ENCODE peak calls at places on chromosomes 12 and 14, in five cellular contexts. S is HFFc6; Z is activated T-helper 1 cell treated with Interleukin-2 at 50 U/mL for 16 hours; I is stimulated activated CD8-positive, alpha-beta memory T cell treated with anti-CD3 and anti-CD28 coated beads, Interleukin-12 subunit alpha, Interleukin-12 subunit beta, amount 100 ng/mL, for 1 hour; O is H54. B is an unnamed sample.

GRCh38 chr12:131831635-131832041 is 3.4 kb downstream of the MMP17 start:
- DNase-seq in S (peak), Z (no peak), I (no peak), O (peak), B (peak)

GRCh38 chr14:22974530-22975313 is 7.6 kb downstream of the AJUBA start:
- DNase-seq in S (no peak), Z (no peak), I (no peak), O (no peak), B (peak)

GRCh38 chr14:41051801-41052200 is 554.9 kb upstream of the LRFN5 start:
- DNase-seq in S (no peak), Z (no peak), I (no peak), O (no peak), B (no peak)

GRCh38 chr12:38872181-38872580 is 33.2 kb downstream of the CPNE8 start:
- DNase-seq in S (no peak), Z (no peak), I (no peak), O (no peak), B (no peak)

GRCh38 chr12:4579305-4580097 is 17.5 kb downstream of the DYRK4 start:
- DNase-seq in S (peak), Z (no peak), I (no peak), O (no peak), B (peak)

GRCh38 chr12:113875681-113876080 is 90.4 kb downstream of the RBM19 start:
- DNase-seq in S (peak), Z (no peak), I (no peak), O (peak), B (peak)

GRCh38 chr14:94823556-94824341 is 53.8 kb upstream of the GSC start:
- DNase-seq in S (no peak), Z (no peak), I (no peak), O (peak), B (peak)

GRCh38 chr14:70782361-70782760 is 27.0 kb downstream of the MAP3K9 start:
- DNase-seq in S (peak), Z (no peak), I (no peak), O (peak), B (peak)

GRCh38 chr14:74551903-74552371 is 58.4 kb downstream of the ISCA2 start:
- DNase-seq in S (no peak), Z (no peak), I (no peak), O (no peak), B (no peak)

GRCh38 chr12:113950873-113951272 is 15.3 kb downstream of the RBM19 start:
- DNase-seq in S (no peak), Z (no peak), I (no peak), O (no peak), B (no peak)

GRCh38 chr14:93691042-93691780 is 97.1 kb downstream of the PRIMA1 start:
- DNase-seq in S (no peak), Z (no peak), I (no peak), O (no peak), B (no peak)

GRCh38 chr14:22973217-22974032 is 8.9 kb downstream of the AJUBA start:
- DNase-seq in S (peak), Z (peak), I (peak), O (no peak), B (peak)

GRCh38 chr12:121610239-121611149 is 15.8 kb upstream of the ORAI1 start:
- DNase-seq in S (peak), Z (no peak), I (no peak), O (no peak), B (peak)

GRCh38 chr12:51368640-51369517 is 22.3 kb downstream of the GALNT6 start:
- DNase-seq in S (no peak), Z (peak), I (peak), O (no peak), B (peak)

GRCh38 chr14:102928412-102929348 is 6.2 kb downstream of the AMN start:
- DNase-seq in S (no peak), Z (peak), I (peak), O (no peak), B (peak)

GRCh38 chr14:76975865-76976622 is 52.5 kb downstream of the IRF2BPL start:
- DNase-seq in S (no peak), Z (no peak), I (no peak), O (no peak), B (no peak)

GRCh38 chr12:3170423-3171194 is 93.4 kb downstream of the TSPAN9 start:
- DNase-seq in S (peak), Z (no peak), I (no peak), O (peak), B (peak)

GRCh38 chr12:80714846-80715245 is 1.9 kb upstream of the MYF5 start:
- DNase-seq in S (no peak), Z (no peak), I (no peak), O (no peak), B (no peak)

GRCh38 chr14:22598896-22599244 is 770 bp downstream of the ABHD4 start:
- DNase-seq in S (peak), Z (no peak), I (no peak), O (peak), B (peak)

GRCh38 chr14:37566811-37567371 is 28.2 kb downstream of the FOXA1 start:
- DNase-seq in S (no peak), Z (no peak), I (no peak), O (no peak), B (no peak)

GRCh38 chr12:90301734-90302133 is 593.1 kb upstream of the ATP2B1 start:
- DNase-seq in S (no peak), Z (no peak), I (no peak), O (no peak), B (no peak)

GRCh38 chr12:2009623-2010022 is 5.4 kb upstream of the DCP1B start:
- DNase-seq in S (no peak), Z (no peak), I (no peak), O (no peak), B (no peak)

GRCh38 chr12:57430117-57430930 is 519 bp downstream of the R3HDM2 start:
- DNase-seq in S (peak), Z (no peak), I (peak), O (peak), B (peak)